ENCODE peak calls at places on chromosome 7, in six cellular contexts. One of them, this sample, is unnamed.

GRCh38 chr7:110442386-110442837 is 648.5 kb upstream of the LRRN3 start:
- DNase-seq in fibroblast of villous mesenchyme: peak
- DNase-seq in AG04450: no peak
- DNase-seq in AG04449: no peak
- DNase-seq in adrenal gland: peak
- DNase-seq in CD8-positive, alpha-beta T cell: no peak
- DNase-seq in this sample: peak

GRCh38 chr7:147182859-147183258 is 1066.3 kb downstream of the CNTNAP2 start:
- DNase-seq in AG04450: no peak
- DNase-seq in fibroblast of villous mesenchyme: no peak
- DNase-seq in CD8-positive, alpha-beta T cell: no peak
- DNase-seq in AG04449: peak
- DNase-seq in adrenal gland: no peak
- DNase-seq in this sample: no peak

GRCh38 chr7:99132922-99133321 is 11.0 kb downstream of the SMURF1 start:
- DNase-seq in CD8-positive, alpha-beta T cell: no peak
- DNase-seq in adrenal gland: no peak
- DNase-seq in AG04449: no peak
- DNase-seq in fibroblast of villous mesenchyme: peak
- DNase-seq in AG04450: peak
- DNase-seq in this sample: no peak

GRCh38 chr7:91636129-91636724 is 244.3 kb downstream of the MTERF1 start:
- DNase-seq in AG04449: no peak
- DNase-seq in CD8-positive, alpha-beta T cell: no peak
- DNase-seq in fibroblast of villous mesenchyme: peak
- DNase-seq in AG04450: no peak
- DNase-seq in adrenal gland: no peak
- DNase-seq in this sample: peak

GRCh38 chr7:84510501-84510900 is 315.9 kb upstream of the SEMA3A start:
- DNase-seq in fibroblast of villous mesenchyme: peak
- DNase-seq in adrenal gland: no peak
- DNase-seq in AG04450: peak
- DNase-seq in AG04449: peak
- DNase-seq in CD8-positive, alpha-beta T cell: no peak
- DNase-seq in this sample: no peak

GRCh38 chr7:148856035-148856881 is 27.8 kb downstream of the EZH2 start:
- DNase-seq in adrenal gland: peak
- DNase-seq in AG04450: no peak
- DNase-seq in AG04449: no peak
- DNase-seq in CD8-positive, alpha-beta T cell: peak
- DNase-seq in fibroblast of villous mesenchyme: peak
- DNase-seq in this sample: peak

GRCh38 chr7:1572111-1572510 is 2.3 kb upstream of the PSMG3 start:
- DNase-seq in adrenal gland: no peak
- DNase-seq in CD8-positive, alpha-beta T cell: no peak
- DNase-seq in fibroblast of villous mesenchyme: no peak
- DNase-seq in AG04450: no peak
- DNase-seq in AG04449: no peak
- DNase-seq in this sample: no peak

GRCh38 chr7:90830302-90830701 is 234.2 kb downstream of the CDK14 start:
- DNase-seq in AG04450: no peak
- DNase-seq in fibroblast of villous mesenchyme: no peak
- DNase-seq in adrenal gland: no peak
- DNase-seq in AG04449: no peak
- DNase-seq in CD8-positive, alpha-beta T cell: no peak
- DNase-seq in this sample: no peak

GRCh38 chr7:127885843-127886242 is 145.4 kb downstream of the LRRC4 start:
- DNase-seq in adrenal gland: peak
- DNase-seq in fibroblast of villous mesenchyme: peak
- DNase-seq in AG04449: no peak
- DNase-seq in AG04450: no peak
- DNase-seq in CD8-positive, alpha-beta T cell: no peak
- DNase-seq in this sample: peak

GRCh38 chr7:138527746-138528223 is 67.7 kb downstream of the TRIM24 start:
- DNase-seq in CD8-positive, alpha-beta T cell: no peak
- DNase-seq in adrenal gland: peak
- DNase-seq in AG04450: no peak
- DNase-seq in fibroblast of villous mesenchyme: peak
- DNase-seq in AG04449: no peak
- DNase-seq in this sample: no peak

GRCh38 chr7:114825423-114825951 is 96.4 kb upstream of the MDFIC start:
- DNase-seq in AG04450: no peak
- DNase-seq in AG04449: no peak
- DNase-seq in fibroblast of villous mesenchyme: no peak
- DNase-seq in CD8-positive, alpha-beta T cell: peak
- DNase-seq in adrenal gland: no peak
- DNase-seq in this sample: no peak
- TF ChIP-seq CTCF in AG04450: no peak
- TF ChIP-seq CTCF in AG04449: no peak
- TF ChIP-seq CTCF in fibroblast of villous mesenchyme: peak
- TF ChIP-seq CTCF in CD8-positive, alpha-beta T cell: no peak
- TF ChIP-seq CTCF in adrenal gland: no peak
- TF ChIP-seq CTCF in this sample: no peak

GRCh38 chr7:125857606-125858005 is 928.0 kb upstream of the POT1 start:
- DNase-seq in AG04449: no peak
- DNase-seq in CD8-positive, alpha-beta T cell: no peak
- DNase-seq in AG04450: no peak
- DNase-seq in fibroblast of villous mesenchyme: no peak
- DNase-seq in adrenal gland: no peak
- DNase-seq in this sample: no peak
- TF ChIP-seq CTCF in AG04449: no peak
- TF ChIP-seq CTCF in CD8-positive, alpha-beta T cell: no peak
- TF ChIP-seq CTCF in AG04450: no peak
- TF ChIP-seq CTCF in fibroblast of villous mesenchyme: no peak
- TF ChIP-seq CTCF in adrenal gland: no peak
- TF ChIP-seq CTCF in this sample: no peak

GRCh38 chr7:101814081-101814995 is 3.1 kb upstream of the CUX1 start:
- DNase-seq in AG04449: no peak
- DNase-seq in AG04450: no peak
- DNase-seq in adrenal gland: peak
- DNase-seq in fibroblast of villous mesenchyme: peak
- DNase-seq in CD8-positive, alpha-beta T cell: peak
- DNase-seq in this sample: peak
- TF ChIP-seq CTCF in AG04449: peak
- TF ChIP-seq CTCF in AG04450: peak
- TF ChIP-seq CTCF in adrenal gland: peak
- TF ChIP-seq CTCF in fibroblast of villous mesenchyme: peak
- TF ChIP-seq CTCF in CD8-positive, alpha-beta T cell: peak
- TF ChIP-seq CTCF in this sample: peak

DNA sequence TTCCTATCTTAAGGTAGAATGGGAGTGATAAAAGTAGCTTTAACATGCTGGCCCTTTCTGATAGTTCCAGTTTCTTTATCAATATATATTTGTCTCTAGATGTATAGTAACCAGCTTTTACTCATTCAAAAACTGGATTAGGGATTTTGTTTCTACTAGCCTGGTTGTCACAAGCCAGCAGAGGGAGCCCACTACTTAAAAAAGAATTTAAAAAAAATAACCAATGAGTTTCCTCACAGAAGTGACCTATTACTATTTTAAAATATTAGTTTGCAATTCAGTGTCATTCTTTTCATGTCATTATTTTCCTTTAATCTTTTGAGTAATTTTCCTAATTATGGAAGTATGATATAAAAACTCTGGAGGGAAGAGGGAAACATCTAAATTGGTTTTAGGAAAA is 142.1 kb downstream of the PHTF2 start:
- DNase-seq in fibroblast of villous mesenchyme: peak
- DNase-seq in CD8-positive, alpha-beta T cell: no peak
- DNase-seq in adrenal gland: no peak
- DNase-seq in AG04450: peak
- DNase-seq in AG04449: no peak
- DNase-seq in this sample: no peak
- TF ChIP-seq CTCF in fibroblast of villous mesenchyme: peak
- TF ChIP-seq CTCF in CD8-positive, alpha-beta T cell: no peak
- TF ChIP-seq CTCF in adrenal gland: peak
- TF ChIP-seq CTCF in AG04450: peak
- TF ChIP-seq CTCF in AG04449: peak
- TF ChIP-seq CTCF in this sample: peak

GRCh38 chr7:22271311-22271710 is 85.6 kb downstream of the RAPGEF5 start:
- DNase-seq in CD8-positive, alpha-beta T cell: no peak
- DNase-seq in fibroblast of villous mesenchyme: no peak
- DNase-seq in adrenal gland: no peak
- DNase-seq in AG04450: no peak
- DNase-seq in AG04449: no peak
- DNase-seq in this sample: no peak
- TF ChIP-seq CTCF in CD8-positive, alpha-beta T cell: no peak
- TF ChIP-seq CTCF in fibroblast of villous mesenchyme: no peak
- TF ChIP-seq CTCF in adrenal gland: no peak
- TF ChIP-seq CTCF in AG04450: no peak
- TF ChIP-seq CTCF in AG04449: no peak
- TF ChIP-seq CTCF in this sample: no peak